ENCODE peak calls at places on chromosomes 3 and 15, in five cellular contexts. S is glomerular endothelial cell, Z is HT1080, F is NCI-H1930, H is GDM1. W is an unnamed sample.

GRCh38 chr3:55968331-55968730 is 481.2 kb upstream of the WNT5A start:
- DNase-seq in Z (no peak), H (no peak), S (no peak), F (no peak), W (no peak)

GRCh38 chr3:167861649-167862048 is 126.1 kb downstream of the SERPINI1 start:
- DNase-seq in S (no peak), F (no peak), H (no peak), Z (peak; percentile 23), W (no peak)

GRCh38 chr3:109731639-109732473 is 394.5 kb upstream of the DPPA4 start:
- DNase-seq in Z (peak; percentile 53), H (peak; percentile 35), S (no peak), F (no peak), W (peak; percentile 77)

GRCh38 chr3:76566211-76566534 is 473.7 kb upstream of the ROBO2 start:
- DNase-seq in Z (no peak), S (no peak), F (no peak), H (no peak), W (no peak)

GRCh38 chr3:10192953-10193691 is 28.4 kb downstream of the IRAK2 start:
- DNase-seq in H (peak; percentile 46), F (no peak), Z (peak; percentile 94), S (peak; percentile 67), W (peak; percentile 75)

GRCh38 chr3:141367038-141367730 is 1.1 kb upstream of the ZBTB38 start:
- DNase-seq in S (peak; percentile 69), Z (peak; percentile 100), H (no peak), F (no peak), W (peak; percentile 100)

GRCh38 chr3:32586361-32586760 is 15.7 kb upstream of the DYNC1LI1 start:
- DNase-seq in F (no peak), S (no peak), Z (no peak), H (no peak), W (no peak)

GRCh38 chr15:39411102-39411989 is 169.5 kb upstream of the THBS1 start:
- DNase-seq in Z (peak; percentile 23), H (no peak), F (no peak), S (no peak), W (peak; percentile 30)

GRCh38 chr3:52310861-52311566 is 5.1 kb upstream of the DNAH1 start:
- DNase-seq in S (no peak), H (no peak), F (no peak), Z (no peak), W (no peak)

GRCh38 chr15:94235041-94235440 is 3.7 kb downstream of the MCTP2 start:
- DNase-seq in Z (no peak), H (no peak), S (no peak), F (no peak), W (no peak)

GRCh38 chr3:42088803-42089520 is 2.2 kb upstream of the TRAK1 start:
- DNase-seq in F (no peak), Z (no peak), S (no peak), H (no peak), W (no peak)

GRCh38 chr15:39444729-39445470 is 136.0 kb upstream of the THBS1 start:
- DNase-seq in Z (no peak), F (no peak), H (no peak), S (no peak), W (peak; percentile 62)

GRCh38 chr3:57383838-57384237 is 91.4 kb upstream of the ASB14 start:
- DNase-seq in H (no peak), F (no peak), S (no peak), Z (no peak), W (no peak)

GRCh38 chr15:62579842-62580241 is 414.8 kb upstream of the C2CD4B start:
- DNase-seq in F (no peak), S (no peak), Z (no peak), H (no peak), W (no peak)

GRCh38 chr3:46538803-46539442 is 27.2 kb downstream of the LRRC2 start:
- DNase-seq in F (no peak), S (no peak), H (peak; percentile 81), Z (peak; percentile 60), W (peak; percentile 82)

GRCh38 chr15:40309344-40309862 is 1.7 kb upstream of the PLCB2 start:
- DNase-seq in F (no peak), H (no peak), Z (no peak), S (no peak), W (no peak)

GRCh38 chr15:31344824-31345605 is 18.4 kb downstream of the KLF13 start:
- DNase-seq in Z (no peak), F (no peak), S (no peak), H (no peak), W (no peak)